ENCODE peak calls at places on chromosomes 16 and 17, in five cellular contexts. L, Q, X, J and F are unnamed samples.

GRCh38 chr17:31596382-31597323 is 205.2 kb downstream of the RAB11FIP4 start:
- DNase-seq in L (no peak), Q (peak), X (peak), J (peak), F (peak)

GRCh38 chr17:82710499-82711232 is 5.8 kb upstream of the FN3KRP start:
- DNase-seq in L (no peak), Q (no peak), X (no peak), J (no peak), F (no peak)

GRCh38 chr17:58310511-58311428 is 17.8 kb downstream of the TSPOAP1 start:
- DNase-seq in L (no peak), Q (no peak), X (no peak), J (no peak), F (peak)

GRCh38 chr16:75340715-75341500 is 89.5 kb upstream of the BCAR1 start:
- DNase-seq in L (no peak), Q (peak), X (no peak), J (no peak), F (no peak)

GRCh38 chr17:42142371-42142896 is 12.4 kb downstream of the RAB5C start:
- DNase-seq in L (no peak), Q (peak), X (no peak), J (peak), F (no peak)

GRCh38 chr17:82424001-82424862 is 5.8 kb upstream of the OGFOD3 start:
- DNase-seq in L (peak), Q (no peak), X (no peak), J (no peak), F (peak)

GRCh38 chr17:37884516-37884915 is 39.7 kb upstream of the TBC1D3K start:
- DNase-seq in L (no peak), Q (no peak), X (no peak), J (no peak), F (no peak)

GRCh38 chr17:58097384-58098088 is 14.3 kb downstream of the DYNLL2 start:
- DNase-seq in L (no peak), Q (no peak), X (no peak), J (no peak), F (no peak)

GRCh38 chr17:37135581-37135980 is 186.8 kb downstream of the AATF start:
- DNase-seq in L (no peak), Q (no peak), X (no peak), J (no peak), F (no peak)

GRCh38 chr16:66927012-66927436 is 1.7 kb upstream of the RRAD start:
- DNase-seq in L (no peak), Q (peak), X (no peak), J (no peak), F (no peak)

GRCh38 chr17:10019941-10020403 is 114.9 kb upstream of the RCVRN start:
- DNase-seq in L (no peak), Q (no peak), X (no peak), J (no peak), F (no peak)